ENCODE peak calls at places on chromosome 4, in nine cellular contexts. G is HCT116, P is GM23248, M is GM23338, X is OCI-LY7, W is neural progenitor cell, V is hepatocyte, E is SK-N-SH, H is MM.1S. Y is an unnamed sample. For H4K20me1, the result is how much of the 10 kb centered on the place peaks cover.

GRCh38 chr4:160044693-160045092 is 941.8 kb downstream of the RAPGEF2 start:
- DNase-seq in G (no peak), P (no peak), M (no peak), X (no peak), W (no peak), V (no peak), E (no peak), H (peak), Y (no peak)

GRCh38 chr4:92198711-92199110 is 105.1 kb upstream of the GRID2 start:
- DNase-seq in G (no peak), P (peak), M (no peak), X (no peak), W (no peak), V (no peak), E (no peak), H (no peak), Y (peak)

GRCh38 chr4:8401665-8402064 is 38.9 kb downstream of the ACOX3 start:
- DNase-seq in G (no peak), P (no peak), M (no peak), X (no peak), W (no peak), V (no peak), E (no peak), H (no peak), Y (no peak)

GRCh38 chr4:41887821-41888699 is 47.2 kb upstream of the TMEM33 start:
- DNase-seq in G (peak), P (peak), M (peak), X (peak), W (peak), V (peak), E (no peak), H (peak), Y (peak)

GRCh38 chr4:188435381-188435780 is 296.1 kb downstream of the TRIML1 start:
- DNase-seq in G (no peak), P (peak), M (no peak), X (no peak), W (no peak), V (no peak), E (no peak), H (no peak), Y (no peak)

GRCh38 chr4:163776961-163777360 is 282.5 kb downstream of the TMA16 start:
- DNase-seq in G (no peak), P (no peak), M (no peak), X (no peak), W (no peak), V (no peak), E (no peak), H (no peak), Y (no peak)

GRCh38 chr4:66590488-66591215 is 920.4 kb upstream of the EPHA5 start:
- DNase-seq in G (no peak), P (no peak), M (no peak), X (no peak), W (no peak), V (no peak), E (no peak), H (no peak), Y (peak)

GRCh38 chr4:48025005-48025404 is 8.4 kb downstream of the NIPAL1 start:
- DNase-seq in G (no peak), P (peak), M (no peak), X (no peak), W (no peak), V (peak), E (no peak), H (no peak), Y (no peak)

GRCh38 chr4:107046261-107046660 is 10.1 kb upstream of the DKK2 start:
- DNase-seq in G (no peak), P (no peak), M (no peak), X (no peak), W (no peak), V (no peak), E (no peak), H (no peak), Y (no peak)

GRCh38 chr4:139794158-139794954 is 128.7 kb downstream of the MGST2 start:
- DNase-seq in G (no peak), P (peak), M (no peak), X (no peak), W (no peak), V (no peak), E (peak), H (no peak), Y (no peak)

GRCh38 chr4:165457793-165458192 is 79.0 kb downstream of the CPE start:
- DNase-seq in G (no peak), P (no peak), M (no peak), X (no peak), W (no peak), V (no peak), E (no peak), H (no peak), Y (no peak)

GRCh38 chr4:12488672-12489071 is 995.5 kb downstream of the RAB28 start:
- DNase-seq in G (no peak), P (no peak), M (peak), X (no peak), W (no peak), V (peak), E (peak), H (no peak), Y (no peak)

GRCh38 chr4:72311291-72311690 is 257.7 kb downstream of the ADAMTS3 start:
- DNase-seq in G (no peak), P (peak), M (no peak), X (no peak), W (no peak), V (no peak), E (no peak), H (no peak), Y (peak)

GRCh38 chr4:89111833-89112563 is 665 bp downstream of the TIGD2 start:
- DNase-seq in G (no peak), P (peak), M (peak), X (no peak), W (peak), V (peak), E (peak), H (peak), Y (peak)

GRCh38 chr4:26867914-26868684 is 7.5 kb downstream of the STIM2 start:
- DNase-seq in G (no peak), P (no peak), M (no peak), X (no peak), W (no peak), V (no peak), E (no peak), H (no peak), Y (no peak)
- H4K20me1 ChIP-seq in G (under half), P (under half), M (under half), X (half or more), W (under half), V (under half), E (under half), H (under half), Y (under half)

GRCh38 chr4:100651499-100652165 is 133.8 kb upstream of the EMCN start:
- DNase-seq in G (no peak), P (no peak), M (no peak), X (no peak), W (no peak), V (no peak), E (no peak), H (no peak), Y (no peak)
- TF ChIP-seq EZH2phosphoT487 in G (no peak), P (no peak), M (no peak), X (no peak), W (no peak), V (no peak), E (no peak), H (no peak), Y (no peak)

GRCh38 chr4:128635141-128635911 is 174.2 kb upstream of the JADE1 start:
- DNase-seq in G (no peak), P (no peak), M (no peak), X (no peak), W (peak), V (peak), E (no peak), H (no peak), Y (no peak)
- H3K27ac ChIP-seq in G (no peak), P (no peak), M (peak), X (no peak), W (peak), V (peak), E (no peak), H (no peak), Y (no peak)

GRCh38 chr4:109572154-109572553 is 12.1 kb downstream of the MCUB start:
- DNase-seq in G (no peak), P (no peak), M (no peak), X (no peak), W (no peak), V (no peak), E (no peak), H (no peak), Y (no peak)
- H4K20me1 ChIP-seq in G (under half), P (under half), M (under half), X (under half), W (under half), V (under half), E (under half), H (under half), Y (under half)

Y was measured in PC-3.